ENCODE peak calls at places on chromosomes 5 and 9, in eight cellular contexts. N is hepatic stellate cell; F is activated T-helper 1 cell treated with anti-CD3 and anti-CD28 coated beads, Interleukin-12 subunit alpha, Interleukin-12 subunit beta, Interleukin-2, Interleukin-4 antibody, amounts not matched to agents 30 ng/mL and 10 ng/mL and 1 ng/mL, durations not matched to agents 14 hours and 24 hours and 36 hours; J is DMS153; B is fibroblast of lung; W is CD4-positive, alpha-beta T cell; A is NCI-H524 treated with DMSO at 0.1 percent for 48 hours; X is A549. Z is an unnamed sample.

GRCh38 chr9:35313911-35314310 is 152.1 kb downstream of the UNC13B start:
- DNase-seq in X (no peak), J (no peak), B (peak), N (no peak), F (no peak), W (no peak), A (peak), Z (peak)

GRCh38 chr5:177336112-177336511 is 15.4 kb downstream of the LMAN2 start:
- DNase-seq in N (no peak), A (no peak), W (no peak), X (peak), J (no peak), B (peak), F (no peak), Z (no peak)

GRCh38 chr5:176436641-176437040 is 11.5 kb upstream of the FAF2 start:
- DNase-seq in B (peak), X (no peak), A (no peak), N (no peak), W (no peak), J (no peak), F (no peak), Z (no peak)

GRCh38 chr5:532521-533242 is 8.4 kb upstream of the SLC9A3 start:
- DNase-seq in W (no peak), N (no peak), B (no peak), A (no peak), J (no peak), F (no peak), X (no peak), Z (no peak)

GRCh38 chr5:60633336-60633735 is 66.6 kb downstream of the DEPDC1B start:
- DNase-seq in N (peak), X (no peak), J (no peak), F (no peak), A (no peak), W (no peak), B (peak), Z (no peak)

GRCh38 chr5:176810687-176811501 is 535 bp downstream of the UNC5A start:
- DNase-seq in N (no peak), X (no peak), A (no peak), B (peak), W (no peak), J (no peak), F (no peak), Z (no peak)

GRCh38 chr9:134325813-134326753 is at the start of gene RXRA:
- DNase-seq in J (no peak), F (no peak), X (peak), A (peak), N (peak), B (peak), W (peak), Z (peak)

GRCh38 chr5:78930742-78931141 is 54.4 kb downstream of the ARSB start:
- DNase-seq in B (peak), X (no peak), J (no peak), A (no peak), W (no peak), F (no peak), N (no peak), Z (no peak)

GRCh38 chr5:39169081-39169480 is 50.3 kb downstream of the FYB1 start:
- DNase-seq in F (no peak), B (peak), J (no peak), X (no peak), W (no peak), N (no peak), A (no peak), Z (no peak)

GRCh38 chr5:42993516-42994284 is 46.4 kb downstream of the ANXA2R start:
- DNase-seq in F (peak), B (peak), J (no peak), W (peak), A (no peak), N (no peak), X (no peak), Z (no peak)

GRCh38 chr5:115431116-115431515 is 113.5 kb downstream of the FEM1C start:
- DNase-seq in X (no peak), A (no peak), W (no peak), J (peak), N (no peak), F (no peak), B (no peak), Z (no peak)

GRCh38 chr5:16926417-16926816 is 9.7 kb downstream of the MYO10 start:
- DNase-seq in A (no peak), F (no peak), B (no peak), J (no peak), W (no peak), N (no peak), X (no peak), Z (no peak)

GRCh38 chr5:115831163-115831768 is 10.1 kb downstream of the ATG12 start:
- DNase-seq in B (peak), A (no peak), W (no peak), N (peak), X (peak), F (no peak), J (no peak), Z (no peak)

GRCh38 chr5:113123563-113123962 is 147.0 kb downstream of the DCP2 start:
- DNase-seq in B (no peak), X (peak), A (no peak), N (no peak), F (no peak), W (no peak), J (no peak), Z (no peak)

GRCh38 chr9:127968046-127968445 is 12.7 kb downstream of the EEIG1 start:
- DNase-seq in F (no peak), A (no peak), N (peak), W (no peak), J (no peak), B (peak), X (peak), Z (no peak)

GRCh38 chr9:130255638-130255930 is 10.0 kb upstream of the HMCN2 start:
- DNase-seq in X (no peak), J (no peak), B (no peak), F (no peak), W (no peak), N (no peak), A (no peak), Z (no peak)

GRCh38 chr5:153960269-153961215 is 78.2 kb downstream of the FAM114A2 start:
- DNase-seq in J (no peak), N (no peak), W (no peak), X (no peak), A (no peak), F (no peak), B (no peak), Z (no peak)

GRCh38 chr5:31934156-31934555 is 240.0 kb downstream of the GOLPH3 start:
- DNase-seq in A (no peak), N (no peak), X (no peak), W (no peak), B (no peak), F (no peak), J (no peak), Z (no peak)

GRCh38 chr5:14270212-14270702 is 127.1 kb downstream of the TRIO start:
- DNase-seq in B (peak), X (peak), N (peak), W (no peak), J (peak), F (no peak), A (peak), Z (peak)

GRCh38 chr5:109922396-109922995 is 232.8 kb downstream of the MAN2A1 start:
- DNase-seq in A (no peak), B (no peak), N (no peak), X (no peak), J (no peak), W (peak), F (peak), Z (no peak)

GRCh38 chr5:134247411-134247810 is 21.5 kb upstream of the PPP2CA start:
- DNase-seq in W (no peak), F (no peak), N (peak), X (no peak), B (peak), J (no peak), A (no peak), Z (no peak)

GRCh38 chr5:23591250-23591649 is 83.8 kb downstream of the PRDM9 start:
- DNase-seq in B (no peak), F (no peak), W (no peak), X (no peak), A (no peak), N (no peak), J (no peak), Z (no peak)

GRCh38 chr5:106093149-106093548 is 1577.6 kb downstream of the EFNA5 start:
- DNase-seq in A (no peak), F (no peak), J (no peak), W (no peak), X (no peak), B (no peak), N (no peak), Z (no peak)

Z was measured in DMS 273 treated with DMSO at 0.1 percent for 48 hours.